ENCODE peak calls at places on chromosomes 12 and 14, in five cellular contexts. One of them, this sample, is unnamed.

GRCh38 chr14:89575386-89576061 is 158.5 kb upstream of the FOXN3 start:
- DNase-seq in testis: no peak
- DNase-seq in GM23338: no peak
- DNase-seq in cardiac fibroblast: no peak
- DNase-seq in kidney: no peak
- DNase-seq in this sample: no peak

GRCh38 chr14:53670701-53671100 is 285.9 kb downstream of the BMP4 start:
- DNase-seq in kidney: no peak
- DNase-seq in cardiac fibroblast: peak
- DNase-seq in testis: no peak
- DNase-seq in GM23338: no peak
- DNase-seq in this sample: peak

GRCh38 chr12:12985817-12986408 is 14.2 kb downstream of the HEBP1 start:
- DNase-seq in testis: peak
- DNase-seq in GM23338: peak
- DNase-seq in kidney: no peak
- DNase-seq in cardiac fibroblast: peak
- DNase-seq in this sample: peak

GRCh38 chr12:104290855-104291254 is 12.7 kb upstream of the EID3 start:
- DNase-seq in cardiac fibroblast: no peak
- DNase-seq in testis: no peak
- DNase-seq in GM23338: no peak
- DNase-seq in kidney: no peak
- DNase-seq in this sample: peak

GRCh38 chr14:68576496-68577244 is 216.2 kb downstream of the ZFP36L1 start:
- DNase-seq in testis: no peak
- DNase-seq in GM23338: no peak
- DNase-seq in kidney: no peak
- DNase-seq in cardiac fibroblast: peak
- DNase-seq in this sample: peak

GRCh38 chr14:76918751-76919421 is 92.7 kb downstream of the LRRC74A start:
- DNase-seq in cardiac fibroblast: peak
- DNase-seq in GM23338: peak
- DNase-seq in testis: peak
- DNase-seq in kidney: peak
- DNase-seq in this sample: peak

GRCh38 chr14:77315115-77315944 is 5.4 kb downstream of the POMT2 start:
- DNase-seq in cardiac fibroblast: no peak
- DNase-seq in kidney: no peak
- DNase-seq in GM23338: no peak
- DNase-seq in testis: no peak
- DNase-seq in this sample: no peak

GRCh38 chr14:20604291-20604690 is 13.1 kb upstream of the RNASE12 start:
- DNase-seq in cardiac fibroblast: no peak
- DNase-seq in GM23338: no peak
- DNase-seq in testis: no peak
- DNase-seq in kidney: no peak
- DNase-seq in this sample: no peak

GRCh38 chr12:120183211-120183631 is 11.3 kb downstream of the GCN1 start:
- DNase-seq in testis: peak
- DNase-seq in cardiac fibroblast: peak
- DNase-seq in kidney: no peak
- DNase-seq in GM23338: no peak
- DNase-seq in this sample: peak

GRCh38 chr12:25269701-25270100 is 19.0 kb upstream of the KRAS start:
- DNase-seq in testis: no peak
- DNase-seq in GM23338: no peak
- DNase-seq in kidney: no peak
- DNase-seq in cardiac fibroblast: peak
- DNase-seq in this sample: no peak

GRCh38 chr12:118050972-118051910 is 9.7 kb downstream of the WSB2 start:
- DNase-seq in testis: no peak
- DNase-seq in GM23338: no peak
- DNase-seq in kidney: no peak
- DNase-seq in cardiac fibroblast: peak
- DNase-seq in this sample: no peak

GRCh38 chr14:73751157-73751691 is 37.0 kb upstream of the PNMA1 start:
- DNase-seq in GM23338: no peak
- DNase-seq in cardiac fibroblast: no peak
- DNase-seq in kidney: no peak
- DNase-seq in testis: no peak
- DNase-seq in this sample: no peak

GRCh38 chr14:56131865-56132830 is 13.9 kb downstream of the PELI2 start:
- DNase-seq in testis: no peak
- DNase-seq in GM23338: peak
- DNase-seq in cardiac fibroblast: no peak
- DNase-seq in kidney: no peak
- DNase-seq in this sample: no peak

GRCh38 chr12:25689996-25690501 is 137.0 kb upstream of the LMNTD1 start:
- DNase-seq in testis: peak
- DNase-seq in kidney: peak
- DNase-seq in GM23338: no peak
- DNase-seq in cardiac fibroblast: peak
- DNase-seq in this sample: no peak

GRCh38 chr14:100893228-100893601 is 10.3 kb downstream of the RTL1 start:
- DNase-seq in kidney: peak
- DNase-seq in testis: peak
- DNase-seq in cardiac fibroblast: no peak
- DNase-seq in GM23338: no peak
- DNase-seq in this sample: no peak

GRCh38 chr14:81517798-81518398 is 15.8 kb downstream of the SEL1L start:
- DNase-seq in kidney: peak
- DNase-seq in cardiac fibroblast: peak
- DNase-seq in GM23338: no peak
- DNase-seq in testis: peak
- DNase-seq in this sample: peak

GRCh38 chr12:105562727-105563072 is 232.2 kb downstream of the C12orf75 start:
- DNase-seq in cardiac fibroblast: no peak
- DNase-seq in GM23338: no peak
- DNase-seq in testis: no peak
- DNase-seq in kidney: no peak
- DNase-seq in this sample: no peak

GRCh38 chr12:89863332-89863938 is 154.8 kb upstream of the ATP2B1 start:
- DNase-seq in testis: no peak
- DNase-seq in GM23338: no peak
- DNase-seq in cardiac fibroblast: no peak
- DNase-seq in kidney: no peak
- DNase-seq in this sample: no peak

GRCh38 chr12:105705765-105706164 is 375.3 kb downstream of the C12orf75 start:
- DNase-seq in GM23338: peak
- DNase-seq in kidney: no peak
- DNase-seq in cardiac fibroblast: peak
- DNase-seq in testis: peak
- DNase-seq in this sample: peak

GRCh38 chr12:112537710-112538396 is 119.1 kb downstream of the PTPN11 start:
- DNase-seq in kidney: no peak
- DNase-seq in cardiac fibroblast: peak
- DNase-seq in testis: no peak
- DNase-seq in GM23338: peak
- DNase-seq in this sample: peak
- H3K4me3 ChIP-seq in kidney: no peak
- H3K4me3 ChIP-seq in cardiac fibroblast: no peak
- H3K4me3 ChIP-seq in testis: no peak
- H3K4me3 ChIP-seq in GM23338: no peak
- H3K4me3 ChIP-seq in this sample: no peak

GRCh38 chr12:132474237-132474741 is 15.7 kb upstream of the FBRSL1 start:
- DNase-seq in testis: no peak
- DNase-seq in GM23338: peak
- DNase-seq in cardiac fibroblast: no peak
- DNase-seq in kidney: peak
- DNase-seq in this sample: no peak
- H3K4me3 ChIP-seq in testis: peak
- H3K4me3 ChIP-seq in GM23338: peak
- H3K4me3 ChIP-seq in cardiac fibroblast: no peak
- H3K4me3 ChIP-seq in kidney: no peak
- H3K4me3 ChIP-seq in this sample: peak

GRCh38 chr12:110245278-110245868 is 35.7 kb upstream of the ATP2A2 start:
- DNase-seq in GM23338: peak
- DNase-seq in kidney: no peak
- DNase-seq in cardiac fibroblast: peak
- DNase-seq in testis: no peak
- DNase-seq in this sample: no peak
- H3K4me3 ChIP-seq in GM23338: no peak
- H3K4me3 ChIP-seq in kidney: no peak
- H3K4me3 ChIP-seq in cardiac fibroblast: no peak
- H3K4me3 ChIP-seq in testis: no peak
- H3K4me3 ChIP-seq in this sample: no peak

GRCh38 chr14:55025948-55026347 is 951 bp downstream of the WDHD1 start:
- DNase-seq in cardiac fibroblast: no peak
- DNase-seq in testis: no peak
- DNase-seq in GM23338: no peak
- DNase-seq in kidney: no peak
- DNase-seq in this sample: no peak
- H3K4me3 ChIP-seq in cardiac fibroblast: peak
- H3K4me3 ChIP-seq in testis: peak
- H3K4me3 ChIP-seq in GM23338: peak
- H3K4me3 ChIP-seq in kidney: no peak
- H3K4me3 ChIP-seq in this sample: peak

DNA sequence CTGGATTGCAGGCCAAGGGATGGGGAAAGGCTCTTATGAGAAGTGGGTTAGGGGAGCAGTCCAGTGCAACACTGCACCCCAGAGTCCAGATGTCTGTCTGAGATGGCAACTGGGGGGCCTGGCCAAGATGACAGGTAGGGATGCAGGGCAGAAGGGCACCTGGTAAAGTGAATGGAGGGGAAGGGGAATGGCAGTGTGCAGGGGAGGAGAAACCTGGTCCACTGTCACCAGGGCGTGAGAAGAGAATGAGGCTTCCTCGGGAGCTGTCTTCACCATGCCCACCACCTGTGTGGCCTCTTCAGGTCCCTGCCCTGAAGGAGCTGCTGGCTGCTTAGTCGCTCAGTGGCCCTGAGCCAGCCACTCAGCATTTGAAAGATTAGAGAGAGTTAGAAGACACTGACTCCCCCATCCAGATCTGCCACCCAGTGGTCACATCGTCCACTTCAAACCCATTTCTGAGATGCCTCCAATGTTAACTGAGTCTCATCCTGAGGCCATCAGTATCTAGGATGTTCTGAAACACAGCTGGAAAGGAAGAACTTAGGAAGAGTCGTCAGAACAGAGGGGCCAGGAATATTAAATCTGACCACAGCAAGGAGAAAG is 57.3 kb downstream of the PLEKHG3 start:
- DNase-seq in GM23338: no peak
- DNase-seq in cardiac fibroblast: no peak
- DNase-seq in testis: peak
- DNase-seq in kidney: no peak
- DNase-seq in this sample: no peak
- H3K4me3 ChIP-seq in GM23338: no peak
- H3K4me3 ChIP-seq in cardiac fibroblast: peak
- H3K4me3 ChIP-seq in testis: no peak
- H3K4me3 ChIP-seq in kidney: no peak
- H3K4me3 ChIP-seq in this sample: no peak

GRCh38 chr12:14960548-14961465 is 594 bp downstream of the ARHGDIB start:
- DNase-seq in testis: no peak
- DNase-seq in cardiac fibroblast: peak
- DNase-seq in kidney: no peak
- DNase-seq in GM23338: peak
- DNase-seq in this sample: peak

GRCh38 chr12:14958361-14959125 is 2.9 kb downstream of the ARHGDIB start:
- DNase-seq in GM23338: no peak
- DNase-seq in cardiac fibroblast: peak
- DNase-seq in testis: no peak
- DNase-seq in kidney: no peak
- DNase-seq in this sample: no peak

GRCh38 chr12:14959126-14959440 is 2.3 kb downstream of the ARHGDIB start:
- DNase-seq in cardiac fibroblast: no peak
- DNase-seq in testis: no peak
- DNase-seq in kidney: no peak
- DNase-seq in GM23338: no peak
- DNase-seq in this sample: no peak

GRCh38 chr12:14959463-14959862 is 1.9 kb downstream of the ARHGDIB start:
- DNase-seq in cardiac fibroblast: peak
- DNase-seq in kidney: no peak
- DNase-seq in GM23338: no peak
- DNase-seq in testis: no peak
- DNase-seq in this sample: no peak

GRCh38 chr12:14959916-14960315 is 1.5 kb downstream of the ARHGDIB start:
- DNase-seq in GM23338: no peak
- DNase-seq in kidney: no peak
- DNase-seq in cardiac fibroblast: no peak
- DNase-seq in testis: no peak
- DNase-seq in this sample: no peak
- H3K4me3 ChIP-seq in GM23338: no peak
- H3K4me3 ChIP-seq in kidney: peak
- H3K4me3 ChIP-seq in cardiac fibroblast: peak
- H3K4me3 ChIP-seq in testis: no peak
- H3K4me3 ChIP-seq in this sample: no peak

GRCh38 chr12:110466791-110467190 is 1.3 kb downstream of the GPN3 start:
- DNase-seq in GM23338: no peak
- DNase-seq in testis: no peak
- DNase-seq in kidney: no peak
- DNase-seq in cardiac fibroblast: no peak
- DNase-seq in this sample: no peak
- H3K4me3 ChIP-seq in GM23338: peak
- H3K4me3 ChIP-seq in testis: no peak
- H3K4me3 ChIP-seq in kidney: no peak
- H3K4me3 ChIP-seq in cardiac fibroblast: no peak
- H3K4me3 ChIP-seq in this sample: peak

DNA sequence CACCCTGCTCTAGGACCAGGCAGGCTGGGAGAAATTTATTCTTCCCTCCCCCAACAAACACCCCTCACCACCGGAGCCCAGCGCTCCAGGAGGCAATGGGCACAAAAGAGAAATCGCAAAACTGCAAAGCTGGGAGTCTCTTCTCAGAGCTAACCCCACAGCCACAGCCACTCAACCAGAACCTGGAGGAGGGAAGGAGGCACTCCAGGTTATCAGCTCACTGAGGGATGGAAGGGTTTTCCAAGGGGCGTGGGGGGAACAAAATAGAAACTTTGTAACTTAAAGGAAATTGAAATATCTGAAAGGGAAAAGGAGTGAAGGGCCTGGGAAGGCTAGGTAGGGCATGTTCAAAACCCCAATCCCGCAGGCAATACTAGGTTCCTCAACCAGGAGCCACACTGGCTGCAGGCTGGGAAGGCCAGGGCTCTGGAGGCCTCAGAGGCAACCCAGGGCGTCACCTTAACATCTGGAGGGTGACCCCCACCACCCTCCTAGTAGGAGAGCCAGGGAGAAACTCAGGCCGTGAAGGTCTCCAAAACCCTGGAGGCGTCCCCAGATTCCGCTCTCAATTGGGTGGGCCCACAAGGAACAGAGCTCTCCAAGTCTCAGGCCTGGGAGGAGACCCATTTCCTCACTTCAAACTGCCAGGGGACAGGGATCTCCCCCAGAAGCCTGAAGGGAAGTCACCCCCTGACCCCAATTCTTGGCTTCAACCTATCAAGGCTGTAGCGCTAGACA is 3.2 kb downstream of the KDM2B start:
- DNase-seq in kidney: no peak
- DNase-seq in cardiac fibroblast: no peak
- DNase-seq in GM23338: peak
- DNase-seq in testis: peak
- DNase-seq in this sample: no peak
- H3K4me3 ChIP-seq in kidney: no peak
- H3K4me3 ChIP-seq in cardiac fibroblast: peak
- H3K4me3 ChIP-seq in GM23338: peak
- H3K4me3 ChIP-seq in testis: no peak
- H3K4me3 ChIP-seq in this sample: no peak